ENCODE peak calls at places on chromosomes 4 and X, in four cellular contexts. H, B, C and N are unnamed samples.

GRCh38 chr4:153520871-153521329 is 54.7 kb downstream of the TMEM131L start:
- DNase-seq in H (no peak), B (peak), C (no peak), N (no peak)

GRCh38 chr4:176839656-176840055 is 46.9 kb upstream of the VEGFC start:
- DNase-seq in H (peak), B (no peak), C (no peak), N (no peak)

GRCh38 chr4:147709999-147710398 is 21.9 kb upstream of the ARHGAP10 start:
- DNase-seq in H (peak), B (no peak), C (no peak), N (peak)

GRCh38 chrX:31570658-31571057 is 498.8 kb upstream of the FTHL17 start:
- DNase-seq in H (no peak), B (no peak), C (no peak), N (no peak)

GRCh38 chr4:146192060-146192459 is 16.5 kb downstream of the LSM6 start:
- DNase-seq in H (peak), B (no peak), C (no peak), N (no peak)

GRCh38 chrX:41381685-41382084 is 47.7 kb downstream of the DDX3X start:
- DNase-seq in H (peak), B (no peak), C (no peak), N (peak)

GRCh38 chrX:10015711-10016515 is 48.8 kb downstream of the CLDN34 start:
- DNase-seq in H (no peak), B (no peak), C (peak), N (no peak)

GRCh38 chr4:25677943-25678342 is 22.3 kb downstream of the SLC34A2 start:
- DNase-seq in H (no peak), B (no peak), C (no peak), N (no peak)

GRCh38 chr4:7779194-7779768 is 160.4 kb downstream of the AFAP1 start:
- DNase-seq in H (peak), B (no peak), C (peak), N (no peak)

GRCh38 chr4:5816851-5817375 is 76.0 kb downstream of the CRMP1 start:
- DNase-seq in H (no peak), B (no peak), C (peak), N (no peak)

DNA sequence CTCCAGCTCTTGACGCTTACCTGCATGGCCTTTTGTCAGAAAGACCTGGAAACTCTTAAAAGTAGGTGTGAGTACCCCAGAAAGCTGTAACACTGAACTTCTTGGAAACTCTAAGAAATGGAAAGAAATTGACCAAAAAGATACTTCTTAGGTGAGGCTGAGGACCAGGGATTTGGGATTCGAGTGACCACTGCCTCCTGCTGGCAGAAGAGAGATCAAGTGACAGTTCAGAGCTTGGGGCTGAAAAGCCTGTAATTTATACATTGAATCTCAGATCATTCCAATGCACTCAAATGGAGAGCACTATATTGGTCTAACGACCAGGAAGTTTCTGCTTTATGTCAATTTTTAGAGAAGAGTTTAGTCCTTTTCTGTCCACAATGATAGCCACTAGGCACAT is 204.6 kb downstream of the PDGFRA start:
- DNase-seq in H (peak), B (no peak), C (no peak), N (no peak)
- TF ChIP-seq CTCF in H (peak), B (peak), C (no peak), N (peak)

GRCh38 chr4:178086324-178086723 is 644.1 kb upstream of the AGA start:
- DNase-seq in H (no peak), B (no peak), C (no peak), N (no peak)
- TF ChIP-seq CTCF in H (no peak), B (no peak), C (no peak), N (no peak)

DNA sequence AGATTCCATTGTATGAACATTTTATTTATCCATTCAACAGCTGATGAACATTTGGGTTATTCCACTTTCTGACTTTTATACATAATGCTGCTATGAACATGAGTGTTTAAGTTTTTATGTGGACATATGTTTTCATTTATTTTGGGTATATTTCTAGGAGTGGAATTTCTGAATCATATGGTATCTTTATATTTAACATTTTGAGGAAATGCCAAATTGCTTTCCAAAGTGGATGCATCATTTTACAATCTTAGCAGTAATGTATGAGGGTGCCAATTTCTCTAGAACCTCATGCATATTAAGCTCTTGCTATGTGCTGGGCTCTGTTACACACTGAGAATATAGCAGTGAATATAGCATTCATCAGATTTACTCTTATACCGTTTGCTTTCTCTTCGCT is 983.7 kb downstream of the STIM2 start:
- DNase-seq in H (peak), B (no peak), C (no peak), N (no peak)
- TF ChIP-seq CTCF in H (no peak), B (no peak), C (no peak), N (no peak)

DNA sequence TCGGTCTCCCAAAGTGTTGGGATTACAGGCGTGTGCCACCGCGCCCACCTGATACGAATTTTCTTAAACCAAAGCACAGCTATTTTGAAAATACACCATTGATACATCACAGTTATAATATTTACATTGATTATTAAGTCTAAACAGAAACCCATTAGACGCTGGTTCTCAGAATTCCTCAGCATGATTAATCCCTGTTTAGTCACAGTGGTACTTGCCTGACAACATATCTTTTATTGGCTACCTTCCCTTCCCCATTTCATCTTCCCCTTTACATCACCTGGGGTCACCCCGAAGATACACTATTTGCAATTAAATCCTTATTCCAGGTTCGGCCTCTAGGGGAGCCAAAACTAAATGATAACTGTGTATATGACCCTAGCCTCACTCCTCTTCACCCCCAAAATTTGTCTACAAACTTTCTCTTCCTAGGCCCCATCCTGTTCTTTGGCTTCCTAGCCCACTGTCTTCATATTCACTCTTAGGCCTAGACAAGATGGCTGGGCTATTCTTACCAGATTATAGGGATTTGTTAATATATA is 36.8 kb upstream of the IL1RAPL1 start:
- DNase-seq in H (no peak), B (no peak), C (no peak), N (no peak)
- TF ChIP-seq CTCF in H (no peak), B (no peak), C (no peak), N (no peak)

GRCh38 chrX:153381684-153382532 is 19.2 kb downstream of the PNMA6E start:
- DNase-seq in H (peak), B (no peak), C (peak), N (peak)
- TF ChIP-seq CTCF in H (peak), B (no peak), C (peak), N (peak)

DNA sequence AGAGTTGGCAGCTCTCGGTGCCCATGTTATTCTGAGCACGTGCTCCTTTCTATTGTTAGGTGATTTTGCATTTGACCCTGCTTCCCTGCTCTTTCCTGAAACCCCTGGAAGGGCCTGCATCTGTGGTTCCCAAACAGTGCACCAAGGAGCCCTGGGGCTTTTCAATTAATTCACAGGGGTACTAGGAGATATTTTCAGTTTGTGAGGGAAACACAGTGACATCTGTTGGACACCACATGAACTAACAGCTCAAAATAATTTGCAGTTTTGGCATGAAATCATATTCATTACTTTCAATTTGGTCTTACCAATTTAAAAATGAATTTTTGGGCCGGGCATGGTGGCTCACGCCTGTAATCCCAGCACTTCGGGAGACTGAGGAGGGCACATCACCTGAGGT is 156.6 kb downstream of the GATB start:
- DNase-seq in H (peak), B (no peak), C (no peak), N (peak)
- TF ChIP-seq CTCF in H (peak), B (peak), C (no peak), N (peak)

GRCh38 chr4:114417214-114417613 is 181.4 kb upstream of the UGT8 start:
- DNase-seq in H (no peak), B (no peak), C (no peak), N (peak)
- TF ChIP-seq CTCF in H (no peak), B (peak), C (no peak), N (peak)

GRCh38 chrX:129318375-129318774 is 204.9 kb downstream of the SMARCA1 start:
- DNase-seq in H (peak), B (no peak), C (no peak), N (no peak)
- TF ChIP-seq CTCF in H (peak), B (peak), C (no peak), N (no peak)

DNA sequence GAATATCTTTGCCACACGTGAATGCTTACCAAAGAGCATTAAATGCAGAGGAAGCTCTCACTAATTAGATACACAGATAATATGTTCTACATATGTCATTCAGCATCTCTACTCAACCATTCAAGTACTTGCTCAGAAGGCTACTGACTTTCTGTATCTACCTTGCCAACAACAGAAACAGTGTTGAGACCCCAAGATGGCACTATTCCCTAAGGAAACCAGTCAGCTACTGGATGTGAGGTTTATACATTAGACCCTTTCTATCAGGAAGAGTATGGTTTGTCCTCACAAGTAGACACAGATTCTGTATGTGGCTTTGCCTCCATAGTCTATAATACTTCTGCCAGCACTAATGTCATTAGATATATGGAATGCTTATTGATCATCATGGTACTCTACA is 443.9 kb upstream of the INTU start:
- DNase-seq in H (peak), B (no peak), C (no peak), N (peak)
- TF ChIP-seq CTCF in H (no peak), B (no peak), C (no peak), N (no peak)

DNA sequence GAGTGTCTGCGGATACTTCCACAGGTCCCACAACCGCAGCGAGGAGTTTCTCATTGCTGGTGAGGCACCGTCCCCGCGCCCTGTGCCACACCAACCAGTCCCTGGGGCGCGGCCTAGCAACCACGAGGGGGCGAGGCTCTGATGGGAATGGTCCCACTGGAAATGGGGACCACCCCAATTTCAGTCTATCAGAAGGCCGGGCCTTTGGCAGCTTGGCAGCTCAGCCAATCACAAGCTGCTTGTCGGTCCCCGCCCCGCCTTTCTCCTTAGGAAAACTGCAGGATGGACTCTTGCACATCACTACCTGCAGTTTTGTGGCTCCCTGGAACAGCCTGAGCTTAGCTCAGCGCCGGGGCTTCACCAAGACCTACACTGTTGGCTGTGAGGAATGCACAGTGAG is 3.0 kb downstream of the TIMP1 start:
- DNase-seq in H (no peak), B (no peak), C (no peak), N (no peak)
- TF ChIP-seq CTCF in H (no peak), B (no peak), C (no peak), N (no peak)